ENCODE peak calls at places on chromosomes 1 and 21, in seven cellular contexts. One of them, this sample, is unnamed.

GRCh38 chr1:36831171-36831810 is 203.0 kb downstream of the GRIK3 start:
- DNase-seq in EL: no peak
- DNase-seq in HFFc6: no peak
- DNase-seq in memory B cell: no peak
- DNase-seq in anterior cingulate cortex: no peak
- DNase-seq in dorsolateral prefrontal cortex: no peak
- DNase-seq in colonic mucosa: no peak
- DNase-seq in this sample: no peak

GRCh38 chr1:205950826-205951549 is 7.7 kb upstream of the SLC26A9 start:
- DNase-seq in EL: peak; percentile 80
- DNase-seq in HFFc6: peak; percentile 58
- DNase-seq in memory B cell: no peak
- DNase-seq in anterior cingulate cortex: no peak
- DNase-seq in dorsolateral prefrontal cortex: no peak
- DNase-seq in colonic mucosa: no peak
- DNase-seq in this sample: no peak

GRCh38 chr1:179785025-179785424 is 41.9 kb downstream of the FAM163A start:
- DNase-seq in EL: no peak
- DNase-seq in HFFc6: no peak
- DNase-seq in memory B cell: no peak
- DNase-seq in anterior cingulate cortex: no peak
- DNase-seq in dorsolateral prefrontal cortex: no peak
- DNase-seq in colonic mucosa: no peak
- DNase-seq in this sample: no peak

GRCh38 chr1:81430955-81431646 is 369.6 kb upstream of the ADGRL2 start:
- DNase-seq in EL: no peak
- DNase-seq in HFFc6: no peak
- DNase-seq in memory B cell: no peak
- DNase-seq in anterior cingulate cortex: no peak
- DNase-seq in dorsolateral prefrontal cortex: no peak
- DNase-seq in colonic mucosa: no peak
- DNase-seq in this sample: no peak

GRCh38 chr1:151399890-151400235 is 490 bp downstream of the PSMB4 start:
- DNase-seq in EL: peak; percentile 36
- DNase-seq in HFFc6: peak; percentile 7
- DNase-seq in memory B cell: no peak
- DNase-seq in anterior cingulate cortex: no peak
- DNase-seq in dorsolateral prefrontal cortex: no peak
- DNase-seq in colonic mucosa: no peak
- DNase-seq in this sample: no peak

GRCh38 chr21:44793269-44794030 is 8.2 kb downstream of the UBE2G2 start:
- DNase-seq in EL: peak; percentile 65
- DNase-seq in HFFc6: peak; percentile 42
- DNase-seq in memory B cell: peak; percentile 39
- DNase-seq in anterior cingulate cortex: no peak
- DNase-seq in dorsolateral prefrontal cortex: no peak
- DNase-seq in colonic mucosa: peak; percentile 54
- DNase-seq in this sample: no peak

GRCh38 chr1:29496701-29497100 is 260.4 kb downstream of the PTPRU start:
- DNase-seq in EL: no peak
- DNase-seq in HFFc6: no peak
- DNase-seq in memory B cell: no peak
- DNase-seq in anterior cingulate cortex: no peak
- DNase-seq in dorsolateral prefrontal cortex: no peak
- DNase-seq in colonic mucosa: no peak
- DNase-seq in this sample: no peak

GRCh38 chr1:231172411-231172810 is 10.6 kb downstream of the TRIM67 start:
- DNase-seq in EL: no peak
- DNase-seq in HFFc6: no peak
- DNase-seq in memory B cell: no peak
- DNase-seq in anterior cingulate cortex: no peak
- DNase-seq in dorsolateral prefrontal cortex: no peak
- DNase-seq in colonic mucosa: no peak
- DNase-seq in this sample: no peak

GRCh38 chr1:234608026-234608719 is 1.8 kb downstream of the IRF2BP2 start:
- DNase-seq in EL: peak; percentile 94
- DNase-seq in HFFc6: peak; percentile 93
- DNase-seq in memory B cell: peak; percentile 69
- DNase-seq in anterior cingulate cortex: peak; percentile 75
- DNase-seq in dorsolateral prefrontal cortex: peak; percentile 75
- DNase-seq in colonic mucosa: peak; percentile 83
- DNase-seq in this sample: peak; percentile 81

GRCh38 chr1:204830671-204831585 is 39.7 kb upstream of the NFASC start:
- DNase-seq in EL: no peak
- DNase-seq in HFFc6: no peak
- DNase-seq in memory B cell: no peak
- DNase-seq in anterior cingulate cortex: peak; percentile 38
- DNase-seq in dorsolateral prefrontal cortex: no peak
- DNase-seq in colonic mucosa: no peak
- DNase-seq in this sample: no peak

GRCh38 chr1:226763741-226764264 is 24.7 kb upstream of the ITPKB start:
- DNase-seq in EL: peak; percentile 96
- DNase-seq in HFFc6: peak; percentile 91
- DNase-seq in memory B cell: no peak
- DNase-seq in anterior cingulate cortex: no peak
- DNase-seq in dorsolateral prefrontal cortex: no peak
- DNase-seq in colonic mucosa: no peak
- DNase-seq in this sample: no peak

GRCh38 chr1:177106614-177107365 is 57.7 kb downstream of the ASTN1 start:
- DNase-seq in EL: no peak
- DNase-seq in HFFc6: no peak
- DNase-seq in memory B cell: no peak
- DNase-seq in anterior cingulate cortex: no peak
- DNase-seq in dorsolateral prefrontal cortex: no peak
- DNase-seq in colonic mucosa: no peak
- DNase-seq in this sample: no peak

GRCh38 chr1:8602471-8603219 is 214.8 kb downstream of the RERE start:
- DNase-seq in EL: no peak
- DNase-seq in HFFc6: no peak
- DNase-seq in memory B cell: no peak
- DNase-seq in anterior cingulate cortex: no peak
- DNase-seq in dorsolateral prefrontal cortex: no peak
- DNase-seq in colonic mucosa: no peak
- DNase-seq in this sample: no peak

GRCh38 chr1:3061981-3062615 is 6.9 kb upstream of the PRDM16 start:
- DNase-seq in EL: no peak
- DNase-seq in HFFc6: no peak
- DNase-seq in memory B cell: no peak
- DNase-seq in anterior cingulate cortex: no peak
- DNase-seq in dorsolateral prefrontal cortex: peak; percentile 34
- DNase-seq in colonic mucosa: no peak
- DNase-seq in this sample: no peak

GRCh38 chr1:16162163-16162822 is 6.4 kb upstream of the EPHA2 start:
- DNase-seq in EL: no peak
- DNase-seq in HFFc6: no peak
- DNase-seq in memory B cell: no peak
- DNase-seq in anterior cingulate cortex: no peak
- DNase-seq in dorsolateral prefrontal cortex: no peak
- DNase-seq in colonic mucosa: peak; percentile 62
- DNase-seq in this sample: no peak

GRCh38 chr1:196608401-196609113 is at the start of gene KCNT2:
- DNase-seq in EL: peak; percentile 70
- DNase-seq in HFFc6: no peak
- DNase-seq in memory B cell: no peak
- DNase-seq in anterior cingulate cortex: peak; percentile 51
- DNase-seq in dorsolateral prefrontal cortex: peak; percentile 47
- DNase-seq in colonic mucosa: peak; percentile 42
- DNase-seq in this sample: no peak

GRCh38 chr21:38166214-38166547 is 90.6 kb upstream of the KCNJ15 start:
- DNase-seq in EL: no peak
- DNase-seq in HFFc6: no peak
- DNase-seq in memory B cell: no peak
- DNase-seq in anterior cingulate cortex: no peak
- DNase-seq in dorsolateral prefrontal cortex: no peak
- DNase-seq in colonic mucosa: no peak
- DNase-seq in this sample: no peak